ENCODE peak calls at places on chromosomes 12 and 14, in seven cellular contexts. G is thoracic aorta, O is kidney, K is Kasumi-1, I is putamen, L is aorta, A is GM19239. V is an unnamed sample.

GRCh38 chr14:90758959-90759358 is 57.3 kb downstream of the TTC7B start:
- DNase-seq in G (peak), I (peak), A (no peak), O (peak), L (peak), K (peak), V (no peak)

GRCh38 chr14:45252356-45253069 is 489 bp downstream of the MIS18BP1 start:
- DNase-seq in L (no peak), K (peak), I (no peak), G (no peak), A (no peak), O (no peak), V (peak)

GRCh38 chr12:49555631-49556390 is 12.1 kb downstream of the MCRS1 start:
- DNase-seq in I (no peak), L (peak), K (no peak), A (no peak), O (peak), G (no peak), V (no peak)

GRCh38 chr12:78210894-78211302 is 380.2 kb downstream of the NAV3 start:
- DNase-seq in I (no peak), O (peak), A (no peak), L (no peak), G (no peak), K (peak), V (peak)

GRCh38 chr14:104353221-104353920 is 215.0 kb downstream of the KIF26A start:
- DNase-seq in L (no peak), G (no peak), K (no peak), O (no peak), A (no peak), I (no peak), V (no peak)

GRCh38 chr14:100279133-100279532 is 27.1 kb downstream of the SLC25A29 start:
- DNase-seq in A (no peak), I (no peak), L (no peak), G (no peak), O (no peak), K (no peak), V (no peak)

GRCh38 chr12:89230376-89231101 is 121.8 kb downstream of the DUSP6 start:
- DNase-seq in A (no peak), O (no peak), G (no peak), L (no peak), I (no peak), K (no peak), V (no peak)

GRCh38 chr14:39430762-39431415 is 1.3 kb downstream of the FBXO33 start:
- DNase-seq in L (no peak), G (no peak), A (no peak), O (no peak), K (peak), I (no peak), V (no peak)

GRCh38 chr14:59277659-59278058 is 89.2 kb downstream of the DAAM1 start:
- DNase-seq in I (no peak), G (no peak), L (no peak), K (no peak), A (no peak), O (no peak), V (peak)

GRCh38 chr14:93150227-93151206 is 34.2 kb downstream of the MOAP1 start:
- DNase-seq in I (no peak), K (no peak), A (no peak), O (peak), G (no peak), L (no peak), V (peak)

GRCh38 chr12:76272292-76272691 is 75.9 kb downstream of the BBS10 start:
- DNase-seq in O (no peak), I (peak), A (no peak), K (no peak), L (no peak), G (no peak), V (no peak)

GRCh38 chr14:66495214-66496098 is 9.3 kb downstream of the CCDC196 start:
- DNase-seq in G (no peak), O (no peak), A (peak), L (no peak), I (peak), K (peak), V (peak)

GRCh38 chr12:22876262-22876661 is 251.3 kb downstream of the ETNK1 start:
- DNase-seq in O (no peak), L (no peak), A (no peak), I (no peak), K (no peak), G (no peak), V (no peak)

GRCh38 chr14:53035796-53036195 is 84.9 kb upstream of the FERMT2 start:
- DNase-seq in L (no peak), I (no peak), O (no peak), G (no peak), K (no peak), A (no peak), V (no peak)

GRCh38 chr12:99822273-99822672 is 162.5 kb downstream of the ANKS1B start:
- DNase-seq in K (no peak), A (no peak), I (no peak), L (no peak), O (no peak), G (no peak), V (no peak)

V was measured in NCI-H69.